ENCODE peak calls at places on chromosomes 5 and 9, in six cellular contexts. V is H9; Q is right cardiac atrium; B is iPS DF 6.9; O is T-helper 2 cell treated with Interferon-gamma antibody and Interleukin-4, amounts not matched to agents 5 μg/mL and 100 μg/mL, for 36 hours; T is fibroblast of the conjunctiva. I is an unnamed sample.
A peak's percentile ranks its signal among the peaks of the same experiment; 100 is the strongest.

GRCh38 chr5:179759961-179760541 is 27.4 kb downstream of the MAML1 start:
- DNase-seq in V (no peak), Q (no peak), B (no peak), O (peak; percentile 27), T (no peak), I (no peak)

GRCh38 chr9:98401140-98402025 is 145.9 kb upstream of the TBC1D2 start:
- DNase-seq in V (no peak), Q (no peak), B (no peak), O (no peak), T (no peak), I (no peak)

GRCh38 chr5:52469420-52469819 is 318.3 kb upstream of the ITGA1 start:
- DNase-seq in V (no peak), Q (no peak), B (no peak), O (no peak), T (no peak), I (no peak)

GRCh38 chr5:122078116-122078865 is at the start of gene LOX:
- DNase-seq in V (peak; percentile 50), Q (peak; percentile 94), B (no peak), O (no peak), T (peak; percentile 95), I (no peak)

GRCh38 chr5:38576442-38576841 is 20.0 kb upstream of the LIFR start:
- DNase-seq in V (no peak), Q (peak; percentile 69), B (no peak), O (no peak), T (no peak), I (no peak)

GRCh38 chr5:138969323-138970013 is 94.3 kb upstream of the LRRTM2 start:
- DNase-seq in V (no peak), Q (no peak), B (no peak), O (no peak), T (no peak), I (no peak)

GRCh38 chr5:130773813-130774212 is 391.2 kb downstream of the HINT1 start:
- DNase-seq in V (no peak), Q (no peak), B (no peak), O (no peak), T (no peak), I (no peak)

GRCh38 chr5:77778398-77778797 is 2.3 kb upstream of the TBCA start:
- DNase-seq in V (no peak), Q (no peak), B (no peak), O (no peak), T (no peak), I (no peak)

GRCh38 chr5:41012318-41012717 is 58.8 kb downstream of the MROH2B start:
- DNase-seq in V (no peak), Q (no peak), B (no peak), O (no peak), T (no peak), I (no peak)

GRCh38 chr9:98074119-98074990 is 17.8 kb downstream of the NANS start:
- DNase-seq in V (peak; percentile 75), Q (peak; percentile 75), B (no peak), O (peak; percentile 56), T (no peak), I (no peak)